ENCODE peak calls at places on chromosomes 11 and 22, in seven cellular contexts. C is endodermal cell, O is OCI-LY7, U is thoracic aorta, I is upper lobe of right lung, P is SK-N-SH, N is tibial nerve. K is an unnamed sample.
A peak's percentile ranks its signal among the peaks of the same experiment; 100 is the strongest.

GRCh38 chr11:126193038-126193478 is 18.4 kb downstream of the RPUSD4 start:
- DNase-seq in C (no peak), O (no peak), U (no peak), I (no peak), P (no peak), N (no peak), K (no peak)

GRCh38 chr11:114058871-114059277 is 637 bp upstream of the ZBTB16 start:
- DNase-seq in C (peak; percentile 60), O (no peak), U (no peak), I (peak; percentile 71), P (no peak), N (no peak), K (no peak)

GRCh38 chr11:131689049-131689925 is 318.9 kb downstream of the NTM start:
- DNase-seq in C (no peak), O (no peak), U (no peak), I (no peak), P (no peak), N (no peak), K (no peak)

GRCh38 chr11:71501071-71501985 is 25.7 kb upstream of the KRTAP5-7 start:
- DNase-seq in C (no peak), O (no peak), U (no peak), I (no peak), P (no peak), N (no peak), K (no peak)

GRCh38 chr11:116641561-116642045 is 131.2 kb downstream of the BUD13 start:
- DNase-seq in C (peak; percentile 93), O (peak; percentile 29), U (no peak), I (peak; percentile 76), P (peak; percentile 86), N (no peak), K (no peak)

GRCh38 chr22:19942071-19942885 is 660 bp upstream of the TXNRD2 start:
- DNase-seq in C (no peak), O (peak; percentile 72), U (no peak), I (peak; percentile 69), P (peak; percentile 64), N (no peak), K (no peak)

GRCh38 chr22:44618400-44618799 is 83.6 kb upstream of the PRR5 start:
- DNase-seq in C (peak; percentile 44), O (no peak), U (no peak), I (no peak), P (peak; percentile 75), N (no peak), K (no peak)

GRCh38 chr11:61028135-61028729 is 56.8 kb downstream of the CD6 start:
- DNase-seq in C (no peak), O (peak; percentile 45), U (no peak), I (no peak), P (no peak), N (no peak), K (no peak)

GRCh38 chr11:25211635-25212251 is 714.9 kb downstream of the LUZP2 start:
- DNase-seq in C (no peak), O (no peak), U (no peak), I (no peak), P (no peak), N (no peak), K (no peak)

GRCh38 chr11:114195981-114196731 is 100.0 kb upstream of the NNMT start:
- DNase-seq in C (no peak), O (peak; percentile 45), U (no peak), I (no peak), P (no peak), N (no peak), K (no peak)

GRCh38 chr11:93814966-93815633 is 31.0 kb downstream of the MED17 start:
- DNase-seq in C (no peak), O (no peak), U (no peak), I (no peak), P (no peak), N (no peak), K (no peak)

GRCh38 chr11:134940441-134941125 is 528.5 kb upstream of the B3GAT1 start:
- DNase-seq in C (peak; percentile 66), O (no peak), U (no peak), I (no peak), P (no peak), N (no peak), K (no peak)

GRCh38 chr11:75637998-75638397 is 30.8 kb downstream of the MAP6 start:
- DNase-seq in C (no peak), O (no peak), U (no peak), I (no peak), P (no peak), N (no peak), K (no peak)

GRCh38 chr11:10908215-10908990 is 50.5 kb upstream of the ZBED5 start:
- DNase-seq in C (no peak), O (no peak), U (no peak), I (no peak), P (no peak), N (no peak), K (no peak)

GRCh38 chr11:23010790-23011340 is 150.6 kb upstream of the CCDC179 start:
- DNase-seq in C (no peak), O (no peak), U (no peak), I (no peak), P (no peak), N (no peak), K (no peak)

GRCh38 chr11:112241486-112241885 is 15.3 kb downstream of the PTS start:
- DNase-seq in C (no peak), O (no peak), U (no peak), I (no peak), P (no peak), N (no peak), K (no peak)

GRCh38 chr11:1935156-1936071 is 11.7 kb upstream of the MRPL23 start:
- DNase-seq in C (no peak), O (no peak), U (no peak), I (peak; percentile 60), P (no peak), N (no peak), K (no peak)

GRCh38 chr11:87265915-87266314 is 228.2 kb downstream of the TMEM135 start:
- DNase-seq in C (no peak), O (no peak), U (no peak), I (no peak), P (no peak), N (no peak), K (no peak)

GRCh38 chr11:9922806-9923205 is 258.9 kb downstream of the SWAP70 start:
- DNase-seq in C (peak; percentile 84), O (no peak), U (no peak), I (no peak), P (no peak), N (no peak), K (no peak)

GRCh38 chr11:10409207-10409661 is 45.8 kb upstream of the AMPD3 start:
- DNase-seq in C (no peak), O (no peak), U (no peak), I (no peak), P (no peak), N (no peak), K (no peak)

DNA sequence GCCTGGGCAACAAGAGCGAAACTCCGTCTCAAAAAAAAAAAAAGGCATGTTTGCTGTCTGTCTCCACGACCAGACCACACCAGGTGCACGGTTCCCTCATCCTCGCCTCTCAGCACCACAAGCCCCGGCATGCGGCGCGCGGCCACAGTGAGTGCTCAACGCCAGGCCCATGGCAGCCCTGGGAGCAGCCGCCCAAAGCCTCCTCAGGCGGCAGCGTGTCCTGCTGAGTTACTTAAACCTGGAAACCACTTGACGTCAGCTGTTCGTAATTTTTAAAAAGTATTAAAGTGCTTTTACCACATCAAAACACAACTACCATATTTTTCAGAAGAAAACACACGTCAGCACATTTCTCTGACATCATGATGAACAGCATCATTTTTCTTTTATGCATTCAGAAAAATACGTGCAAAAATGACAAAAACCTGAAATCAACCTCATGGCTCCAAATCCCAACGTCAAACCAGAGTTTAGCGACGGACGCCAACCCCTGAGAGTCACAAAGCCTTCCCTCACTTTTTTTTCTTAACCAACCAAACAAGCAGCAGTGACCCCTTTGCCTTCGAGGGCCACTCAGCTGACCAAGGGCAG is 2.1 kb downstream of the DEAF1 start:
- DNase-seq in C (no peak), O (no peak), U (no peak), I (no peak), P (no peak), N (no peak), K (no peak)
- H3K4me3 ChIP-seq in C (peak overlapping the region; percentile 66), O (peak overlapping the region; percentile 83), U (no peak overlapping the region), I (peak overlapping the region; percentile 25), P (peak overlapping the region; percentile 48), N (no peak overlapping the region), K (peak overlapping the region; percentile 61)

GRCh38 chr22:27825174-27825573 is 23.6 kb upstream of the MN1 start:
- DNase-seq in C (peak; percentile 75), O (peak; percentile 12), U (no peak), I (no peak), P (no peak), N (no peak), K (no peak)
- TF ChIP-seq CTCF in C (peak; percentile 75), O (peak; percentile 79), U (no peak), I (peak; percentile 27), P (peak; percentile 46), N (no peak), K (peak; percentile 58)

DNA sequence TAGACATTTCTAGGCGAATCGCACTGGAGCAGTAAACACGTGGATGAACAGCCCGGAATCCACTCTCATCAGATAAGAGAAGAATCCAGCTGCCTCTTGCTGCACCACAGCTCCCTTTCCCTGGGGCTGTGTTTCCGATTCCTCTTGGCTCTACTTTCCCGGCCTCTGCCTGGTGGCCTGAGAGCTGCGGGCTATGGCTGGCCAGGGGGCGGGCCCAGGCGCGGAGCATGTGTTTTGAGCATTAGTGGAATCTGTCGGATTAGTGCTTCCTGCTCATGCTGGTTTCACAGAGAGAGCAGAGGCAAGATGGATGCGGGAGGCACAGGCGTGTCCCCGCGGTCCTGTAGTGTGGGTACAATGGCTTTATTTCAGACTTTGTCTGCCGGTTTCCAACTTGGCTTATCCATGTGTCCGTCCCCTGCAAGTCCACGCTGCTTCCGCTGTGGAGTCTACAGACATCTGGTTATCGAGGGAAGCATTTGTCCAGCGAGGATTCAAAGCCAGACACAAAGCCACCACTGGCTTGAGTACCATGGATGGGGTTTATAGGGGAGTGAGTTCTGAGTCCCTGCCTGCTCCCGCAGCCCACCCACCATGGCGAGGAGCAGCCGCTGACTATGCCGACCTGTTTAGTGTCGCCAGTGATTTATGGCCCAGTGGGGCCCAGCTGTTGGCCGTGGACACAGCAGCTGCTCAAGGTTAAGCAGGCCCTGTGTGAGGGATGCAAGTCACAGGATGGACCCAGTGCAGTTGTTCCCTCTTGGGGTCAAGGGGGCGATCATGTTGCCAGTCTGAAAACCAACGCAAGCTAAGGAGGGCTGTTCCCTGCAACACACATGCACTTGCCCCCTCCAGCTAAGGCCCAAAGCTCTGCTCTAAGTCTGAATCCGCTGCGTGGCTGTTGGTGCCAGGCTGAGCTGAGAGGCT is 43.3 kb upstream of the EP300 start:
- DNase-seq in C (peak; percentile 86), O (no peak), U (peak; percentile 19), I (peak; percentile 76), P (peak; percentile 46), N (peak; percentile 51), K (no peak)
- H3K4me3 ChIP-seq in C (no peak overlapping the region), O (no peak overlapping the region), U (peak overlapping the region; percentile 67), I (peak overlapping the region; percentile 21), P (no peak overlapping the region), N (no peak overlapping the region), K (no peak overlapping the region)

DNA sequence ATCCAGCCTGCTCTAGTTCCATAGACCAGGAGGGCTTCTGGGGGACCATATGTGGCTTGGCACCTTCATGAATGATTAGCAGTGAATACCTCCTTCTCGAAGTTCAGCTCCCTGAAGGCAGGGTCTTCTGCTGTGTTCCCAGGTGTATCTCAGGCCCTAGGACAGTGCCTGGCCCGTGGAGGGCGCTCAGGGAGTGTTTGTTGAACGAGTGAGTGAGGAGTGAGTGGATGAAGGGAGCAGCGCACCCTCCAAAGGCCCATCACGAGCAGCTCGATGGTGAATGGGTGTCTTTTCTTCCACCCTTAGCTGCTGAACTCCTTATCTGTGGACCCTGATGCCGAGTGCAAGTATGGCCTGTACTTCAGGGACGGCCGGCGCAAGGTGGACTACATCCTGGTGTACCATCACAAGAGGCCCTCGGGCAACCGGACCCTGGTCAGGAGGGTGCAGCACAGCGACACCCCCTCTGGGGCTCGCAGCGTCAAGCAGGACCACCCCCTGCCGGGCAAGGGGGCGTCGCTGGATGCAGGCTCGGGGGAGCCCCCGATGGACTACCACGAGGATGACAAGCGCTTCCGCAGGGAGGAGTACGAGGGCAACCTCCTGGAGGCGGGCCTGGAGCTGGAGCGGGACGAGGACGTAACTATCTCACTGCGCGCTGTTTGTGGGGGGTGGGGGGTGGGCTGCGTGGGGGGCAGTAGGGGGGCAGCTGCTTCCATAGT is 9.5 kb downstream of the ANO1 start:
- DNase-seq in C (peak; percentile 77), O (no peak), U (no peak), I (peak; percentile 57), P (peak; percentile 51), N (no peak), K (no peak)
- TF ChIP-seq CTCF in C (peak; percentile 54), O (no peak), U (no peak), I (no peak), P (no peak), N (no peak), K (no peak)